ENCODE peak calls at places on chromosomes 13 and 19, in seven cellular contexts. V is neural progenitor cell, J is HCT116, S is PC-3, G is GM23248, A is MM.1S, T is SK-N-SH. K is an unnamed sample.
A peak's percentile ranks its signal among the peaks of the same experiment; 100 is the strongest.

GRCh38 chr13:21034602-21035190 is 26.7 kb downstream of the LATS2 start:
- DNase-seq in V (peak; percentile 35), S (peak; percentile 36), J (no peak), A (no peak), G (peak; percentile 34), T (no peak), K (no peak)

GRCh38 chr19:31256601-31256990 is 92.6 kb downstream of the TSHZ3 start:
- DNase-seq in J (no peak), V (no peak), G (no peak), A (no peak), T (no peak), S (no peak), K (no peak)

GRCh38 chr19:52992109-52993004 is 21.4 kb upstream of the ERVV-1 start:
- DNase-seq in J (no peak), A (no peak), V (peak; percentile 41), G (peak; percentile 24), S (no peak), T (peak; percentile 42), K (peak; percentile 30)

GRCh38 chr13:57640582-57640981 is 9.0 kb downstream of the PCDH17 start:
- DNase-seq in G (no peak), V (no peak), J (no peak), A (no peak), S (no peak), T (no peak), K (no peak)

GRCh38 chr13:30017880-30018279 is 167.5 kb upstream of the UBL3 start:
- DNase-seq in J (no peak), A (no peak), S (no peak), T (no peak), V (peak; percentile 65), G (no peak), K (no peak)

GRCh38 chr13:38856065-38856464 is 134.6 kb downstream of the STOML3 start:
- DNase-seq in S (no peak), V (no peak), T (no peak), J (no peak), A (no peak), G (no peak), K (no peak)

GRCh38 chr13:30299746-30300145 is 7.6 kb downstream of the KATNAL1 start:
- DNase-seq in T (no peak), S (no peak), A (no peak), V (no peak), J (no peak), G (peak; percentile 42), K (no peak)

GRCh38 chr19:17943284-17944221 is 10.7 kb downstream of the CCDC124 start:
- DNase-seq in S (no peak), V (no peak), J (no peak), T (no peak), A (no peak), G (no peak), K (no peak)

GRCh38 chr19:6070179-6071102 is 39.9 kb downstream of the RFX2 start:
- DNase-seq in S (no peak), T (no peak), A (no peak), J (no peak), V (no peak), G (no peak), K (no peak)

GRCh38 chr19:13037718-13038117 is 42.4 kb downstream of the NFIX start:
- DNase-seq in T (no peak), V (no peak), A (no peak), S (no peak), J (no peak), G (no peak), K (no peak)

GRCh38 chr19:47885067-47885463 is 1.1 kb downstream of the SULT2A1 start:
- DNase-seq in G (no peak), J (no peak), A (no peak), S (no peak), T (no peak), V (no peak), K (no peak)

GRCh38 chr13:46475586-46475991 is 77.4 kb upstream of the LRCH1 start:
- DNase-seq in J (no peak), S (peak; percentile 40), T (no peak), G (peak; percentile 85), A (no peak), V (no peak), K (no peak)

GRCh38 chr13:51697855-51698254 is 106.1 kb downstream of the DHRS12 start:
- DNase-seq in V (no peak), T (no peak), J (no peak), G (no peak), S (no peak), A (no peak), K (no peak)

GRCh38 chr19:48329167-48329891 is 4.0 kb downstream of the EMP3 start:
- DNase-seq in T (no peak), V (no peak), J (no peak), G (peak; percentile 84), A (peak; percentile 39), S (peak; percentile 34), K (peak; percentile 73)

GRCh38 chr13:24356837-24357236 is 47.5 kb downstream of the C1QTNF9 start:
- DNase-seq in G (no peak), A (no peak), J (no peak), T (no peak), S (no peak), V (no peak), K (no peak)

GRCh38 chr13:32245555-32245954 is 69.6 kb downstream of the ZAR1L start:
- DNase-seq in V (no peak), A (no peak), T (no peak), J (no peak), G (no peak), S (no peak), K (no peak)
- TF ChIP-seq EZH2phosphoT487 in V (no peak), A (no peak), T (no peak), J (no peak), G (no peak), S (no peak), K (no peak)

GRCh38 chr19:51944798-51945552 is 17.7 kb downstream of the ZNF613 start:
- DNase-seq in J (no peak), T (no peak), S (no peak), G (peak; percentile 8), V (no peak), A (no peak), K (no peak)
- H3K4me3 ChIP-seq in J (no peak overlapping the region), T (peak overlapping the region; percentile 17), S (no peak overlapping the region), G (no peak overlapping the region), V (no peak overlapping the region), A (no peak overlapping the region), K (no peak overlapping the region)

GRCh38 chr13:28707629-28708427 is 10.9 kb downstream of the SLC46A3 start:
- DNase-seq in G (peak; percentile 91), V (no peak), S (peak; percentile 72), A (peak; percentile 55), J (no peak), T (no peak), K (peak; percentile 27)
- TF ChIP-seq EZH2phosphoT487 in G (no peak), V (no peak), S (no peak), A (no peak), J (no peak), T (no peak), K (no peak)

GRCh38 chr13:113041821-113042335 is 63.7 kb upstream of the F7 start:
- DNase-seq in A (no peak), T (no peak), J (no peak), V (no peak), S (no peak), G (no peak), K (no peak)
- H3K4me3 ChIP-seq in A (no peak overlapping the region), T (no peak overlapping the region), J (no peak overlapping the region), V (no peak overlapping the region), S (no peak overlapping the region), G (no peak overlapping the region), K (no peak overlapping the region)

GRCh38 chr19:58498316-58499020 is 13.3 kb downstream of the SLC27A5 start:
- DNase-seq in S (no peak), J (no peak), G (no peak), A (no peak), T (no peak), V (no peak), K (peak; percentile 5)
- TF ChIP-seq EZH2phosphoT487 in S (no peak), J (no peak), G (no peak), A (no peak), T (no peak), V (no peak), K (no peak)